ENCODE peak calls at places on chromosomes 3 and 15, in four cellular contexts. Y is GM12878, A is HL-60, R is K562. S is an unnamed sample.

GRCh38 chr3:71173421-71173975 is 410.0 kb downstream of the FOXP1 start:
- DNase-seq in A (no peak), Y (no peak), R (no peak), S (no peak)

GRCh38 chr3:187741403-187742350 is 3.6 kb downstream of the BCL6 start:
- DNase-seq in Y (no peak), R (peak; percentile 52), A (peak; percentile 69), S (no peak)

GRCh38 chr3:61718565-61718964 is 157.2 kb downstream of the PTPRG start:
- DNase-seq in Y (no peak), R (no peak), A (no peak), S (no peak)

GRCh38 chr15:83999396-84000120 is 236.0 kb upstream of the GOLGA6L4 start:
- DNase-seq in Y (no peak), R (no peak), A (no peak), S (no peak)

GRCh38 chr3:16048435-16049318 is 125.8 kb upstream of the GALNT15 start:
- DNase-seq in Y (peak; percentile 24), A (peak; percentile 20), R (peak; percentile 75), S (peak; percentile 55)

GRCh38 chr15:51341366-51342248 is at the start of gene GLDN:
- DNase-seq in A (no peak), R (no peak), Y (no peak), S (no peak)

GRCh38 chr3:116270053-116270452 is 175.2 kb downstream of the LSAMP start:
- DNase-seq in Y (no peak), A (no peak), R (no peak), S (no peak)

GRCh38 chr3:13873818-13874217 is 6.1 kb downstream of the WNT7A start:
- DNase-seq in R (no peak), A (no peak), Y (no peak), S (no peak)

GRCh38 chr3:197468866-197469382 is 86.8 kb downstream of the BDH1 start:
- DNase-seq in A (no peak), R (no peak), Y (no peak), S (no peak)

GRCh38 chr3:52091566-52092290 is 35.4 kb upstream of the DUSP7 start:
- DNase-seq in A (no peak), R (no peak), Y (no peak), S (no peak)

GRCh38 chr3:49625971-49626640 is 48.0 kb upstream of the APEH start:
- DNase-seq in Y (no peak), R (no peak), A (no peak), S (no peak)

GRCh38 chr3:186532641-186533072 is 11.5 kb downstream of the CRYGS start:
- DNase-seq in R (no peak), A (no peak), Y (peak; percentile 77), S (no peak)

GRCh38 chr3:154885016-154885415 is 195.1 kb upstream of the MME start:
- DNase-seq in A (no peak), Y (no peak), R (no peak), S (no peak)

GRCh38 chr3:112074006-112074405 is 12.2 kb upstream of the C3orf52 start:
- DNase-seq in R (no peak), Y (no peak), A (no peak), S (no peak)

GRCh38 chr15:36332301-36332700 is 247.1 kb upstream of the CDIN1 start:
- DNase-seq in R (no peak), Y (no peak), A (no peak), S (no peak)

GRCh38 chr3:188174309-188175044 is 20.5 kb downstream of the LPP start:
- DNase-seq in Y (no peak), A (no peak), R (no peak), S (no peak)

DNA sequence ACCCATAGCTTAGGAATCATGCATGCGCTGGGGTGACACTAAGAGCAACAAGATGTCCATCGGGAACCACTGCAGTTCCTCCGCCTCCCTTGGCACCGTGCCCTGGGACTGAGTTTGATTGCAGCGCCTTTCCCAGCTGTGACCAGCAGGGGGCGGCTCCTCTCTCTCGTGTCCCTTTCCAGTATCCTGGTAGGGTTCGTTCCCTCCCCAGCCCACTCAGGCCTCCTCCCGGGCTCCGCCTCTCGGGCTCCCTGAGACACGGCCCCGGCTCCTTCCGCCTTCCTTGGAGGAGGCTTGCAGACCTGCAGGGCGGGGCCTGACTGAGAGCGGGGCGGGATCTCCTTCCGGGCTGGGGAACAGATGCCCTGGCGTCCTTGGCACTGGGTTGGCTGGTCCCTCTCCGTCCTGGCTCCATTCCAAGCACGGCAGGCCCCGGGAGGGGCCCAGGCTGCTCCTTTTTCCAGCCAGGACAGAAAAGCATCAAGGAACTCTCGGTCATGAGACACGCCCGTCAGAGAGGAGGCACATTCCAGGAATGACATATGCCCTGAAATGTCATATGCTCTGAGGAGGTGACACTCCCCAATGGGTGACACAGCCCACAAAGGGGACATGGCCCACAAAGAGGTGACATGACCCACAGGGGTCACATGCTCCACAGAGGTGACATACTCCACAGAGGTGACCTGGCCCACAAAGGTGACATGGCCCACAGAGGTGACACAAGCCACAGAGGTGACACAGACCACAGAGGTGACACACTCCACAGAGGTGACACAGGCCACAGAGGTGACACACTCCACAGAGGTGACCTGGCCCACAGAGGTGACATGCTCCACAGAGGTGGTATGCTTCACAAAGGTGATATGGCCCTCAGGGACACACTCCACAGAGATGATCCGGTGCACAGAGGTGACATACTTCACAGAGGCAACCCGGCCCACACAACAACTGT is 79.0 kb downstream of the ABHD5 start:
- DNase-seq in Y (peak; percentile 15), A (peak; percentile 89), R (peak; percentile 99), S (peak; percentile 69)
- TF ChIP-seq POLR2AphosphoS5 in Y (no peak), A (peak; percentile 77), R (no peak), S (no peak)

DNA sequence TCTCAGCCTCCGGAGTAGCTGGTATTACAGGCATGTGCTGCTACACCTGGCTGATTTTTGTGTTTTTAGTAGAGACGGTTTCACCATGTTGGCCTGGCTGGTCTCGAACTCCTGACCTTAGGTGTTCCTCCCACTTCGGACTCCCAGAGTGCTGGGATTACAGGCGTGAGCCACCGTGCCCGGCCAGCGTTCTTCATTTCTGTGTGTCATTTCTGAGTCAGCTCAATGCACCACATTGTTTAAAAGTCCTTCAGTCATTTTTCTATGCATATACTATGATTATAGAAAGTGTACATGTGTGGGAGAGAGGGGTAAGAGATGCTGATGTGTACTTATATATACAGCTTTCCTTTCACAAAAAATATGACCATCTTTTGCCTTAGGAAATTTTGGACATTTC is 2.1 kb downstream of the QTRT2 start:
- DNase-seq in R (no peak), Y (no peak), A (no peak), S (no peak)
- TF ChIP-seq SPI1 in R (no peak), Y (no peak), A (no peak), S (no peak)

GRCh38 chr3:46312996-46313395 is 40.9 kb upstream of the CCR2 start:
- DNase-seq in R (no peak), A (peak; percentile 97), Y (no peak), S (no peak)
- TF ChIP-seq POLR2AphosphoS5 in R (no peak), A (peak; percentile 85), Y (no peak), S (no peak)

GRCh38 chr3:17645074-17645698 is 97.2 kb downstream of the TBC1D5 start:
- DNase-seq in R (peak; percentile 31), A (peak; percentile 7), Y (no peak), S (no peak)
- TF ChIP-seq SPI1 in R (no peak), A (peak; percentile 6), Y (no peak), S (no peak)

DNA sequence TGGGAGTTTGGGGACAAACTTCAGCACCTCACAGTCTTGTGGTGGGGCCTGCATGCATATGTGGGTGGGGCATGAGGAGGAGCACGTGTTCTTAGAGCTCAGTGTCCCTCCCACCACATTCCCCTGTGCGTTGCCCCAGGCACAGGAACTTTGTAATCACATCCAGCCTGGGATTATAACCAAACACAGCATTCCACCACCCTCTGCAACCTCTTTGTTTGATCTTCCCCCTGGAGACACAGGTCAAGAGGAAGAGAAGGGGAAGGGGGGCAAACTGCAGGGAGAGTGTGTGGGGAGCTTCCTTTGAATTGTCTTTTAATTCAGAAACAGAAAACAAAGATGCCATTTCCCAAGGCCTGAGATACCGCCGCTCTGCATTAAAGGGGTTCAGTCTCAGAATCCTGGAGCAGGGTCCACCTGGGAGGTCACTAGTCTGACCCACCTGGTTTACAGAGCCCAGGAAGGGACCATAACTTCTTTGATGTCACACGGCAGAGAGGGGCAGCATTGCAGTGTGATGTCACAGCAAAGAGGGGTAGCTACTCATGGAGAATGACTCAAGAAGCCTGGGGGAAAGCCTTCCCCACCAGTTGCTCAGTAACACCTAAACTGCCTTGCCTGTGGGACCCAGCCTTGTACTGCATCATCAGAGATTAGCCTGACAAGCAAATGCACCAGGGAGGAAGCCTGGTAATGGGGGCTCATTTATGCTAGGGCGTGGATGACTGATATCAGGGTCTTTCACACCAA is 106.3 kb upstream of the RNU6-1 start:
- DNase-seq in Y (no peak), R (peak; percentile 59), A (no peak), S (no peak)
- TF ChIP-seq POLR2AphosphoS5 in Y (no peak), R (no peak), A (no peak), S (no peak)

S was measured in GM12891.